ENCODE peak calls at places on chromosomes 13 and 19, in five cellular contexts. One of them, this sample, is unnamed.

GRCh38 chr19:18768046-18768771 is 22.9 kb downstream of the COMP start:
- DNase-seq in memory B cell: no peak
- DNase-seq in GM03348: no peak
- DNase-seq in hepatic stellate cell: no peak
- DNase-seq in DMS53: no peak
- DNase-seq in this sample: no peak

GRCh38 chr13:31797154-31797775 is 57.9 kb downstream of the RXFP2 start:
- DNase-seq in GM03348: peak; percentile 72
- DNase-seq in DMS53: peak; percentile 68
- DNase-seq in memory B cell: no peak
- DNase-seq in hepatic stellate cell: peak; percentile 37
- DNase-seq in this sample: peak; percentile 52

GRCh38 chr13:35794734-35795389 is 318.4 kb upstream of the MAB21L1 start:
- DNase-seq in memory B cell: no peak
- DNase-seq in GM03348: no peak
- DNase-seq in DMS53: no peak
- DNase-seq in hepatic stellate cell: no peak
- DNase-seq in this sample: no peak

GRCh38 chr13:48194392-48194754 is 38.6 kb upstream of the ITM2B start:
- DNase-seq in hepatic stellate cell: no peak
- DNase-seq in memory B cell: peak; percentile 63
- DNase-seq in DMS53: no peak
- DNase-seq in GM03348: no peak
- DNase-seq in this sample: no peak

GRCh38 chr13:33228645-33229445 is 56.7 kb downstream of the STARD13 start:
- DNase-seq in GM03348: peak; percentile 45
- DNase-seq in hepatic stellate cell: peak; percentile 29
- DNase-seq in DMS53: peak; percentile 64
- DNase-seq in memory B cell: peak; percentile 20
- DNase-seq in this sample: peak; percentile 71

GRCh38 chr13:109412232-109412935 is 374.0 kb downstream of the IRS2 start:
- DNase-seq in memory B cell: no peak
- DNase-seq in DMS53: peak; percentile 83
- DNase-seq in GM03348: peak; percentile 60
- DNase-seq in hepatic stellate cell: peak; percentile 22
- DNase-seq in this sample: peak; percentile 5

GRCh38 chr13:34748078-34748477 is 194.0 kb upstream of the NBEA start:
- DNase-seq in hepatic stellate cell: no peak
- DNase-seq in GM03348: peak; percentile 4
- DNase-seq in memory B cell: no peak
- DNase-seq in DMS53: peak; percentile 74
- DNase-seq in this sample: peak; percentile 78

GRCh38 chr13:37618554-37618953 is 20.0 kb upstream of the POSTN start:
- DNase-seq in DMS53: no peak
- DNase-seq in GM03348: peak; percentile 47
- DNase-seq in hepatic stellate cell: peak; percentile 21
- DNase-seq in memory B cell: no peak
- DNase-seq in this sample: peak; percentile 14

GRCh38 chr19:49502866-49503581 is 6.8 kb downstream of the RPS11 start:
- DNase-seq in GM03348: peak; percentile 66
- DNase-seq in DMS53: peak; percentile 81
- DNase-seq in memory B cell: peak; percentile 57
- DNase-seq in hepatic stellate cell: peak; percentile 64
- DNase-seq in this sample: peak; percentile 83

GRCh38 chr13:49669735-49670309 is 21.5 kb downstream of the EBPL start:
- DNase-seq in GM03348: peak; percentile 87
- DNase-seq in hepatic stellate cell: peak; percentile 81
- DNase-seq in memory B cell: no peak
- DNase-seq in DMS53: peak; percentile 82
- DNase-seq in this sample: peak; percentile 86

GRCh38 chr13:27638521-27638920 is 16.8 kb downstream of the POLR1D start:
- DNase-seq in GM03348: peak; percentile 29
- DNase-seq in memory B cell: no peak
- DNase-seq in DMS53: no peak
- DNase-seq in hepatic stellate cell: no peak
- DNase-seq in this sample: peak; percentile 42

GRCh38 chr13:94764576-94765321 is 52.4 kb upstream of the SOX21 start:
- DNase-seq in memory B cell: no peak
- DNase-seq in DMS53: no peak
- DNase-seq in GM03348: no peak
- DNase-seq in hepatic stellate cell: no peak
- DNase-seq in this sample: no peak

GRCh38 chr19:611506-611869 is 21.8 kb downstream of the HCN2 start:
- DNase-seq in DMS53: no peak
- DNase-seq in GM03348: peak; percentile 92
- DNase-seq in hepatic stellate cell: peak; percentile 98
- DNase-seq in memory B cell: no peak
- DNase-seq in this sample: no peak

GRCh38 chr19:41335467-41335866 is 18.3 kb downstream of the TGFB1 start:
- DNase-seq in GM03348: no peak
- DNase-seq in DMS53: no peak
- DNase-seq in hepatic stellate cell: no peak
- DNase-seq in memory B cell: no peak
- DNase-seq in this sample: no peak

GRCh38 chr19:16340092-16340491 is 15.5 kb downstream of the KLF2 start:
- DNase-seq in memory B cell: no peak
- DNase-seq in hepatic stellate cell: no peak
- DNase-seq in DMS53: no peak
- DNase-seq in GM03348: no peak
- DNase-seq in this sample: no peak

GRCh38 chr13:89721216-89721615 is 1626.3 kb upstream of the MIR17HG start:
- DNase-seq in GM03348: no peak
- DNase-seq in hepatic stellate cell: no peak
- DNase-seq in memory B cell: no peak
- DNase-seq in DMS53: no peak
- DNase-seq in this sample: no peak

GRCh38 chr19:46020819-46021125 is 2.1 kb downstream of the PGLYRP1 start:
- DNase-seq in hepatic stellate cell: no peak
- DNase-seq in GM03348: no peak
- DNase-seq in memory B cell: no peak
- DNase-seq in DMS53: no peak
- DNase-seq in this sample: no peak

GRCh38 chr19:18682807-18683108 is 722 bp upstream of the CRTC1 start:
- DNase-seq in GM03348: no peak
- DNase-seq in DMS53: no peak
- DNase-seq in memory B cell: no peak
- DNase-seq in hepatic stellate cell: no peak
- DNase-seq in this sample: no peak

GRCh38 chr19:32599736-32600157 is 18.8 kb downstream of the PDCD5 start:
- DNase-seq in DMS53: peak; percentile 72
- DNase-seq in memory B cell: peak; percentile 43
- DNase-seq in GM03348: peak; percentile 75
- DNase-seq in hepatic stellate cell: peak; percentile 50
- DNase-seq in this sample: peak; percentile 57

GRCh38 chr19:1161716-1162115 is 12.4 kb downstream of the SBNO2 start:
- DNase-seq in GM03348: peak; percentile 78
- DNase-seq in memory B cell: no peak
- DNase-seq in DMS53: peak; percentile 37
- DNase-seq in hepatic stellate cell: peak; percentile 81
- DNase-seq in this sample: no peak

GRCh38 chr19:5038631-5039271 is 69.8 kb downstream of the KDM4B start:
- DNase-seq in GM03348: peak; percentile 51
- DNase-seq in DMS53: peak; percentile 45
- DNase-seq in memory B cell: no peak
- DNase-seq in hepatic stellate cell: peak; percentile 57
- DNase-seq in this sample: no peak

GRCh38 chr19:2716722-2717637 is 4.2 kb downstream of the DIRAS1 start:
- DNase-seq in GM03348: no peak
- DNase-seq in DMS53: no peak
- DNase-seq in hepatic stellate cell: no peak
- DNase-seq in memory B cell: no peak
- DNase-seq in this sample: no peak

GRCh38 chr19:29285878-29286277 is 72.9 kb upstream of the UQCRFS1 start:
- DNase-seq in hepatic stellate cell: no peak
- DNase-seq in memory B cell: no peak
- DNase-seq in GM03348: no peak
- DNase-seq in DMS53: no peak
- DNase-seq in this sample: no peak